ENCODE peak calls at places on chromosome 18, in seven cellular contexts. Q is GM19239; D is activated CD8-positive, alpha-beta memory T cell treated with anti-CD3 and anti-CD28 coated beads for 48 hours; F is GM10248; J is Calu3; V is AG09319; E is activated gamma-delta T cell treated with Interleukin-2 at 50 U/mL for 16 hours. O is an unnamed sample.
A peak's percentile ranks its signal among the peaks of the same experiment; 100 is the strongest.

GRCh38 chr18:75023473-75023872 is 185.5 kb downstream of the PTGR3 start:
- DNase-seq in V (no peak), Q (no peak), D (no peak), E (no peak), J (no peak), F (no peak), O (no peak)

GRCh38 chr18:24427484-24427883 is 1.0 kb downstream of the IMPACT start:
- DNase-seq in J (peak; percentile 9), V (no peak), Q (no peak), E (no peak), F (no peak), D (no peak), O (peak; percentile 9)

GRCh38 chr18:9137168-9138066 is 836 bp downstream of the ANKRD12 start:
- DNase-seq in J (peak; percentile 76), E (peak; percentile 64), V (peak; percentile 52), Q (peak; percentile 57), F (peak; percentile 81), D (peak; percentile 49), O (peak; percentile 62)

GRCh38 chr18:23970161-23971153 is 44.1 kb upstream of the TTC39C start:
- DNase-seq in Q (no peak), V (no peak), D (peak; percentile 25), J (no peak), E (peak; percentile 64), F (no peak), O (no peak)

GRCh38 chr18:24220318-24220688 is 81.4 kb downstream of the CABYR start:
- DNase-seq in F (no peak), V (no peak), Q (no peak), D (no peak), E (no peak), J (no peak), O (no peak)

GRCh38 chr18:7000484-7001096 is 117.0 kb downstream of the LAMA1 start:
- DNase-seq in V (peak; percentile 4), F (no peak), E (no peak), D (no peak), Q (no peak), J (no peak), O (peak; percentile 23)

GRCh38 chr18:64539852-64540251 is 391.0 kb upstream of the LINC00305 start:
- DNase-seq in J (peak; percentile 3), D (no peak), E (no peak), V (no peak), Q (no peak), F (no peak), O (no peak)

GRCh38 chr18:12621737-12622306 is 36.1 kb downstream of the SPIRE1 start:
- DNase-seq in J (no peak), V (no peak), D (no peak), F (no peak), Q (no peak), E (no peak), O (peak; percentile 34)

GRCh38 chr18:31489311-31489710 is 8.7 kb upstream of the DSG2 start:
- DNase-seq in J (no peak), D (no peak), V (no peak), F (no peak), Q (no peak), E (no peak), O (peak; percentile 36)

GRCh38 chr18:48904086-48904485 is 46.7 kb downstream of the SMAD7 start:
- DNase-seq in Q (no peak), E (no peak), V (no peak), J (no peak), F (no peak), D (no peak), O (no peak)

GRCh38 chr18:572499-573289 is 7.5 kb upstream of the CETN1 start:
- DNase-seq in E (no peak), F (no peak), Q (no peak), V (no peak), D (no peak), J (no peak), O (no peak)

O was measured in RCC 7860.